ENCODE peak calls at places on chromosome 5, in four cellular contexts. X is A549, C is HepG2, B is GM12878. Y is an unnamed sample.

GRCh38 chr5:180466316-180466715 is 27.9 kb upstream of the CNOT6 start:
- DNase-seq in X (no peak), C (no peak), B (no peak), Y (no peak)

GRCh38 chr5:115509547-115509946 is 35.0 kb downstream of the FEM1C start:
- DNase-seq in X (no peak), C (no peak), B (no peak), Y (no peak)

GRCh38 chr5:40689442-40689841 is 9.7 kb downstream of the PTGER4 start:
- DNase-seq in X (peak), C (peak), B (peak), Y (peak)

GRCh38 chr5:79025054-79025465 is 40.0 kb upstream of the ARSB start:
- DNase-seq in X (peak), C (peak), B (no peak), Y (peak)

GRCh38 chr5:128644863-128645262 is 106.8 kb upstream of the FBN2 start:
- DNase-seq in X (no peak), C (no peak), B (no peak), Y (no peak)

GRCh38 chr5:172683696-172684464 is 42.8 kb downstream of the NEURL1B start:
- DNase-seq in X (no peak), C (no peak), B (no peak), Y (no peak)

GRCh38 chr5:115514220-115514619 is 30.4 kb downstream of the FEM1C start:
- DNase-seq in X (no peak), C (no peak), B (no peak), Y (no peak)

GRCh38 chr5:115840825-115841224 is 540 bp downstream of the ATG12 start:
- DNase-seq in X (no peak), C (no peak), B (no peak), Y (no peak)

GRCh38 chr5:152532714-152533113 is 127.6 kb upstream of the NMUR2 start:
- DNase-seq in X (peak), C (peak), B (peak), Y (peak)

GRCh38 chr5:53430618-53431252 is 49.7 kb upstream of the FST start:
- DNase-seq in X (no peak), C (peak), B (no peak), Y (no peak)

GRCh38 chr5:103111458-103111857 is 8.5 kb downstream of the GIN1 start:
- DNase-seq in X (no peak), C (no peak), B (no peak), Y (no peak)

GRCh38 chr5:78747703-78748359 is 99.3 kb upstream of the LHFPL2 start:
- DNase-seq in X (no peak), C (no peak), B (no peak), Y (no peak)

GRCh38 chr5:142713151-142713706 is 27.3 kb upstream of the FGF1 start:
- DNase-seq in X (peak), C (peak), B (peak), Y (peak)

GRCh38 chr5:150272531-150272930 is 17.0 kb downstream of the CAMK2A start:
- DNase-seq in X (peak), C (peak), B (no peak), Y (peak)

GRCh38 chr5:107557051-107557658 is 113.6 kb downstream of the EFNA5 start:
- DNase-seq in X (peak), C (no peak), B (no peak), Y (no peak)

GRCh38 chr5:13516195-13516594 is 428.3 kb downstream of the DNAH5 start:
- DNase-seq in X (no peak), C (no peak), B (no peak), Y (no peak)

GRCh38 chr5:137871571-137871970 is 3.9 kb downstream of the MYOT start:
- DNase-seq in X (no peak), C (no peak), B (no peak), Y (no peak)

GRCh38 chr5:173486826-173487225 is 129.6 kb downstream of the BOD1 start:
- DNase-seq in X (no peak), C (no peak), B (no peak), Y (no peak)

GRCh38 chr5:102800427-102800826 is 45.3 kb downstream of the PAM start:
- DNase-seq in X (no peak), C (no peak), B (no peak), Y (no peak)

GRCh38 chr5:127826011-127826410 is 122.8 kb downstream of the CCDC192 start:
- DNase-seq in X (no peak), C (no peak), B (no peak), Y (no peak)

GRCh38 chr5:149018909-149019443 is 43.9 kb downstream of the SH3TC2 start:
- DNase-seq in X (no peak), C (no peak), B (no peak), Y (no peak)

GRCh38 chr5:143215685-143216084 is 187.8 kb downstream of the NR3C1 start:
- DNase-seq in X (no peak), C (no peak), B (no peak), Y (no peak)

GRCh38 chr5:179805529-179806249 is 977 bp downstream of the MGAT4B start:
- DNase-seq in X (no peak), C (no peak), B (no peak), Y (peak)

GRCh38 chr5:121377446-121377845 is 474.2 kb upstream of the FTMT start:
- DNase-seq in X (no peak), C (no peak), B (no peak), Y (no peak)

GRCh38 chr5:80128129-80128528 is 93.0 kb downstream of the THBS4 start:
- DNase-seq in X (no peak), C (peak), B (no peak), Y (no peak)

GRCh38 chr5:151048526-151048925 is 28.1 kb downstream of the GPX3 start:
- DNase-seq in X (no peak), C (no peak), B (no peak), Y (no peak)

GRCh38 chr5:36606437-36607113 is at the start of gene SLC1A3:
- DNase-seq in X (peak), C (no peak), B (peak), Y (no peak)

GRCh38 chr5:126280343-126280742 is 142.9 kb upstream of the GRAMD2B start:
- DNase-seq in X (no peak), C (no peak), B (no peak), Y (no peak)

GRCh38 chr5:83149671-83150070 is 72.3 kb downstream of the XRCC4 start:
- DNase-seq in X (peak), C (no peak), B (no peak), Y (no peak)

GRCh38 chr5:118875131-118875530 is 113.2 kb downstream of the DTWD2 start:
- DNase-seq in X (no peak), C (no peak), B (no peak), Y (no peak)

GRCh38 chr5:156380846-156381245 is 53.9 kb downstream of the SGCD start:
- DNase-seq in X (no peak), C (no peak), B (no peak), Y (no peak)

GRCh38 chr5:151150484-151151262 is 6.9 kb downstream of the ANXA6 start:
- DNase-seq in X (no peak), C (no peak), B (peak), Y (no peak)

GRCh38 chr5:139639619-139640431 is 8.3 kb upstream of the CXXC5 start:
- DNase-seq in X (no peak), C (no peak), B (no peak), Y (no peak)

GRCh38 chr5:145203193-145203592 is 631.9 kb downstream of the PRELID2 start:
- DNase-seq in X (no peak), C (no peak), B (no peak), Y (no peak)

GRCh38 chr5:142316681-142317080 is 8.1 kb downstream of the SPRY4 start:
- DNase-seq in X (no peak), C (no peak), B (no peak), Y (no peak)

GRCh38 chr5:18563853-18564252 is 929.6 kb downstream of the TAF11L14 start:
- DNase-seq in X (no peak), C (no peak), B (no peak), Y (no peak)

GRCh38 chr5:7518947-7519560 is 123.1 kb downstream of the ADCY2 start:
- DNase-seq in X (no peak), C (no peak), B (no peak), Y (no peak)

GRCh38 chr5:169190860-169191259 is 110.1 kb downstream of the SLIT3 start:
- DNase-seq in X (no peak), C (no peak), B (no peak), Y (no peak)

DNA sequence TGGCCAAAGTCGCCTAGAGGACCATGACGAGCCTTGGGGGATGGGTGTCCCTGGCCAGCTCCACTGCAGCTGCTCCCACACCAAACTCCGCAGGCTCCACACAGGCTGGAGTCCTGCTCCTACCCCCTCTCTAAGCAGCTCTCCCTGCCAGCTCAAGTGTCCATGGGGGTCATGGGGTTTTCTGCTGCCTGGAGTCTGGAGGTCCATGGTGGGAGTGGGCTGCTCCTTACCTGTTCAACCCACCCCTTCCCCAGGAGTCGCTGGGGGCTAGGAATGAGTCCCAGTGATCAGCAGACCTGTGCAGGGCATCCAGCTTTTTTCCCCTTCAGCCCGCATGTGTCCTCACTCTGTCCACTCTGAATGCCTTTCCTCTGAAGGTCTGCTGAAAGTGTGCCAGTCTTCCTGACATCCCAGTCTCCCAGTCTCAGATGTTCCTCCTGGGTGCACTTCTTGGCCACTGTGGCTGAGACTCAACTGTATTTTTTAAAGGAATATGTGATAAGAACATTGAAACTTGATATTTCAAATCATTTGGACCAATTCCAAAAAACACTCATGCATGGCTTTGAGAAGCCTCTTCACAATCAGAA is 261.3 kb upstream of the ANKH start:
- DNase-seq in X (no peak), C (no peak), B (no peak), Y (no peak)
- TF ChIP-seq POLR2AphosphoS2 in X (no peak), C (no peak), B (no peak), Y (no peak)

GRCh38 chr5:10031817-10032216 is 217.9 kb downstream of the ATPSCKMT start:
- DNase-seq in X (no peak), C (no peak), B (no peak), Y (no peak)

GRCh38 chr5:10036136-10036535 is 213.6 kb downstream of the ATPSCKMT start:
- DNase-seq in X (no peak), C (no peak), B (no peak), Y (no peak)

GRCh38 chr5:10034008-10034407 is 215.7 kb downstream of the ATPSCKMT start:
- DNase-seq in X (no peak), C (no peak), B (no peak), Y (no peak)

GRCh38 chr5:10030219-10030831 is 219.4 kb downstream of the ATPSCKMT start:
- DNase-seq in X (no peak), C (peak), B (no peak), Y (no peak)
- TF ChIP-seq POLR2AphosphoS2 in X (no peak), C (no peak), B (no peak), Y (no peak)

DNA sequence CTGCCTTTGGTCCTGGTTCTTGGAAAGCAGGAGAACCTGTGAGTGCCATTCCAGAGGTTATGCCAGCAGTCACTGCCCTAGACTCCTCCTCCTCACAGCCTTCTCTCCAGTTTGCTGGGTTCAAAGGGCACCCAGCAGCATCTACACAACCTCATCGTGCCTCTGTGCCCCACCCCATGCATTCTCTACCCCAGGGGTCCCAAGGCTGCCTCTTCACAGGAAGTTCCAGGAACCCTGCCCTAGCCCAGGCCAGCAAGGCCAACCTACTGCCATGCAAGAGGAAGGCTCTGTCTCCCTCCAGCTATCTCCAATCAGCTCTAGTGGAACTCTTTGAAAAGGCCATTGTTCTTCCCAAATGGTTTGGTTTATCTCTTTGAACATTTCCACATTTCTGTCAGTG is 21.2 kb downstream of the ENC1 start:
- DNase-seq in X (no peak), C (peak), B (no peak), Y (no peak)
- TF ChIP-seq POLR2AphosphoS2 in X (no peak), C (no peak), B (no peak), Y (no peak)

GRCh38 chr5:135395451-135395850 is 3.6 kb downstream of the MACROH2A1 start:
- DNase-seq in X (no peak), C (no peak), B (no peak), Y (peak)

GRCh38 chr5:135394095-135394494 is 4.9 kb downstream of the MACROH2A1 start:
- DNase-seq in X (no peak), C (no peak), B (no peak), Y (peak)

GRCh38 chr5:135393229-135393628 is 5.8 kb downstream of the MACROH2A1 start:
- DNase-seq in X (no peak), C (no peak), B (no peak), Y (no peak)

GRCh38 chr5:135392256-135392655 is 6.8 kb downstream of the MACROH2A1 start:
- DNase-seq in X (no peak), C (no peak), B (no peak), Y (no peak)

GRCh38 chr5:135393691-135394090 is 5.3 kb downstream of the MACROH2A1 start:
- DNase-seq in X (no peak), C (no peak), B (no peak), Y (peak)
- TF ChIP-seq POLR2AphosphoS2 in X (no peak), C (no peak), B (no peak), Y (no peak)

GRCh38 chr5:1554410-1554967 is 30.7 kb upstream of the LPCAT1 start:
- DNase-seq in X (no peak), C (no peak), B (no peak), Y (no peak)
- TF ChIP-seq POLR2AphosphoS2 in X (no peak), C (no peak), B (no peak), Y (no peak)

GRCh38 chr5:39495294-39495693 is 70.5 kb upstream of the DAB2 start:
- DNase-seq in X (no peak), C (no peak), B (no peak), Y (no peak)

GRCh38 chr5:39498247-39498952 is 73.6 kb upstream of the DAB2 start:
- DNase-seq in X (no peak), C (no peak), B (no peak), Y (no peak)

GRCh38 chr5:39494534-39494933 is 69.8 kb upstream of the DAB2 start:
- DNase-seq in X (no peak), C (no peak), B (no peak), Y (no peak)

GRCh38 chr5:39491210-39491609 is 66.4 kb upstream of the DAB2 start:
- DNase-seq in X (no peak), C (no peak), B (no peak), Y (no peak)

GRCh38 chr5:39494099-39494498 is 69.3 kb upstream of the DAB2 start:
- DNase-seq in X (no peak), C (no peak), B (no peak), Y (no peak)
- TF ChIP-seq POLR2AphosphoS2 in X (no peak), C (no peak), B (no peak), Y (no peak)

DNA sequence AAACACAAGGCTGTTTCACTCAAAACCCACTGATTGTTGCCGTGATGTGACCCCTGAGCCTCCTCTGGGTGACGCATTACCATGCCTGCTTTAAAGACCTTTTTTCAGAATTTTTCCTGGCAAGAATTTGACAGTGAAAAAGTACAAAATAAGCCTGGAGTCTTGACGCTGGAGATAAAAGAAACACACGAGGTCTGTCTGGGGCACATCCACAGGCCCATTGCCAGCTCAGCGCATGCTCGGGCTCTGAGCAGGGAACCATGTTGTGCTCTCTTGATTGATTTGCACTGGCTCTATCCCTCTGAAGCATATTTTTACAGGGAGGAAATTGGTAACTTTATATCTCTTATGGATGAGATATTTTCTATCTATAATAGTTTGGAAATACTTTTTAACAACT is 184.1 kb downstream of the PJA2 start:
- DNase-seq in X (no peak), C (no peak), B (no peak), Y (no peak)
- TF ChIP-seq POLR2AphosphoS2 in X (no peak), C (no peak), B (no peak), Y (no peak)